ENCODE peak calls at places on chromosomes 11 and 22, in eight cellular contexts. D is GM23248, F is OCI-LY7, X is IMR-90, Y is hepatocyte, P is PC-3, J is fibroblast of lung, H is GM23338. E is an unnamed sample. For H4K20me1, the result is how much of the 10 kb centered on the place peaks cover.

GRCh38 chr11:130208241-130209127 is 48.9 kb downstream of the ST14 start:
- DNase-seq in D (no peak), F (no peak), X (no peak), Y (no peak), P (no peak), J (no peak), H (no peak), E (no peak)

GRCh38 chr11:32884770-32885384 is 7.7 kb upstream of the QSER1 start:
- DNase-seq in D (peak), F (peak), X (no peak), Y (peak), P (peak), J (peak), H (peak), E (peak)

GRCh38 chr11:66347425-66348276 is at the start of gene B4GAT1:
- DNase-seq in D (peak), F (peak), X (peak), Y (peak), P (peak), J (peak), H (peak), E (peak)

GRCh38 chr22:50581031-50581949 is 1.4 kb downstream of the CHKB start:
- DNase-seq in D (peak), F (no peak), X (no peak), Y (no peak), P (no peak), J (no peak), H (no peak), E (no peak)

GRCh38 chr11:57150454-57150917 is 31.3 kb upstream of the LRRC55 start:
- DNase-seq in D (peak), F (no peak), X (peak), Y (peak), P (no peak), J (peak), H (no peak), E (no peak)

GRCh38 chr11:104051806-104052205 is 15.4 kb downstream of the DDI1 start:
- DNase-seq in D (peak), F (no peak), X (peak), Y (no peak), P (no peak), J (peak), H (no peak), E (no peak)

GRCh38 chr22:48228468-48228867 is 1466.0 kb downstream of the TBC1D22A start:
- DNase-seq in D (no peak), F (no peak), X (no peak), Y (no peak), P (no peak), J (no peak), H (no peak), E (no peak)

GRCh38 chr11:65565624-65566453 is 4.4 kb upstream of the ZNRD2 start:
- DNase-seq in D (peak), F (no peak), X (peak), Y (no peak), P (peak), J (no peak), H (no peak), E (no peak)

GRCh38 chr22:22033803-22034468 is 51.3 kb upstream of the TOP3B start:
- DNase-seq in D (no peak), F (no peak), X (no peak), Y (no peak), P (no peak), J (no peak), H (no peak), E (no peak)

GRCh38 chr22:22035771-22036314 is 53.3 kb upstream of the TOP3B start:
- DNase-seq in D (no peak), F (no peak), X (no peak), Y (no peak), P (no peak), J (no peak), H (no peak), E (no peak)

GRCh38 chr22:22035203-22035602 is 52.6 kb upstream of the TOP3B start:
- DNase-seq in D (no peak), F (no peak), X (no peak), Y (no peak), P (no peak), J (no peak), H (no peak), E (no peak)

GRCh38 chr22:22032906-22033802 is 50.6 kb upstream of the TOP3B start:
- DNase-seq in D (no peak), F (no peak), X (no peak), Y (no peak), P (no peak), J (no peak), H (no peak), E (no peak)

GRCh38 chr22:22034469-22035132 is 52.0 kb upstream of the TOP3B start:
- DNase-seq in D (no peak), F (no peak), X (no peak), Y (no peak), P (no peak), J (no peak), H (no peak), E (no peak)
- H4K20me1 ChIP-seq in D (under half), F (under half), X (under half), Y (under half), P (under half), J (under half), H (under half), E (under half)

GRCh38 chr11:68525930-68526329 is 65.4 kb downstream of the PPP6R3 start:
- DNase-seq in D (no peak), F (no peak), X (peak), Y (no peak), P (peak), J (no peak), H (no peak), E (no peak)

GRCh38 chr11:68528630-68529029 is 68.1 kb downstream of the PPP6R3 start:
- DNase-seq in D (no peak), F (peak), X (no peak), Y (peak), P (no peak), J (no peak), H (no peak), E (no peak)

GRCh38 chr11:68525320-68525719 is 64.8 kb downstream of the PPP6R3 start:
- DNase-seq in D (no peak), F (no peak), X (no peak), Y (no peak), P (no peak), J (no peak), H (no peak), E (no peak)

GRCh38 chr11:68524681-68525080 is 64.1 kb downstream of the PPP6R3 start:
- DNase-seq in D (no peak), F (no peak), X (no peak), Y (no peak), P (no peak), J (no peak), H (no peak), E (no peak)

GRCh38 chr11:68527585-68527984 is 67.0 kb downstream of the PPP6R3 start:
- DNase-seq in D (no peak), F (no peak), X (no peak), Y (no peak), P (no peak), J (no peak), H (no peak), E (no peak)
- H4K20me1 ChIP-seq in D (under half), F (under half), X (half or more), Y (under half), P (under half), J (under half), H (under half), E (under half)

GRCh38 chr11:26344647-26345046 is 12.7 kb downstream of the ANO3 start:
- DNase-seq in D (peak), F (no peak), X (no peak), Y (no peak), P (no peak), J (peak), H (no peak), E (no peak)
- H4K20me1 ChIP-seq in D (under half), F (under half), X (under half), Y (under half), P (under half), J (under half), H (under half), E (under half)

GRCh38 chr22:27874185-27874584 is 44.9 kb downstream of the PITPNB start:
- DNase-seq in D (no peak), F (no peak), X (no peak), Y (no peak), P (no peak), J (no peak), H (no peak), E (no peak)

GRCh38 chr22:27871306-27872014 is 47.6 kb downstream of the PITPNB start:
- DNase-seq in D (no peak), F (no peak), X (no peak), Y (no peak), P (no peak), J (no peak), H (no peak), E (no peak)

GRCh38 chr22:27870234-27871191 is 48.5 kb downstream of the PITPNB start:
- DNase-seq in D (no peak), F (no peak), X (no peak), Y (peak), P (no peak), J (no peak), H (no peak), E (no peak)

GRCh38 chr22:27873476-27873875 is 45.6 kb downstream of the PITPNB start:
- DNase-seq in D (no peak), F (no peak), X (no peak), Y (no peak), P (no peak), J (no peak), H (no peak), E (no peak)

DNA sequence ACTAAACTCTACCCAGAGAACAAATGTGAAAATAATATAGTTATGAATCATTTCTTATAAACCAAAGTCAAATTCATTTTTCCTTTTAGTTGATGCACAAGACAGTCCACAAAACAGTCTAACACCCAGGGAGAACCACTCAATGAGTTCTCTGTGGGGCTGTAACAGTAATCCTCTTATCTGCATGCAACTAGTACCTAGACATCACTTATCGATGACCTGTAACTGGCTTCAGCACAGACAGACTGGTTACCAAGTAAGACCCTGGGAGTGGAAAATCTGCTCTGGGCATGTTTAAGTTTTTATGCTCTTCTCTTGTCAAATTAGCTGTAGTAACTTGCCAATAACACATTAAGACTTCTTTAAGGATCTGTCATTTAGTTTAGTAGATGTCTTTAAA is 46.6 kb downstream of the PITPNB start:
- DNase-seq in D (no peak), F (no peak), X (no peak), Y (no peak), P (no peak), J (no peak), H (no peak), E (no peak)
- H4K20me1 ChIP-seq in D (under half), F (under half), X (under half), Y (under half), P (under half), J (under half), H (under half), E (under half)

DNA sequence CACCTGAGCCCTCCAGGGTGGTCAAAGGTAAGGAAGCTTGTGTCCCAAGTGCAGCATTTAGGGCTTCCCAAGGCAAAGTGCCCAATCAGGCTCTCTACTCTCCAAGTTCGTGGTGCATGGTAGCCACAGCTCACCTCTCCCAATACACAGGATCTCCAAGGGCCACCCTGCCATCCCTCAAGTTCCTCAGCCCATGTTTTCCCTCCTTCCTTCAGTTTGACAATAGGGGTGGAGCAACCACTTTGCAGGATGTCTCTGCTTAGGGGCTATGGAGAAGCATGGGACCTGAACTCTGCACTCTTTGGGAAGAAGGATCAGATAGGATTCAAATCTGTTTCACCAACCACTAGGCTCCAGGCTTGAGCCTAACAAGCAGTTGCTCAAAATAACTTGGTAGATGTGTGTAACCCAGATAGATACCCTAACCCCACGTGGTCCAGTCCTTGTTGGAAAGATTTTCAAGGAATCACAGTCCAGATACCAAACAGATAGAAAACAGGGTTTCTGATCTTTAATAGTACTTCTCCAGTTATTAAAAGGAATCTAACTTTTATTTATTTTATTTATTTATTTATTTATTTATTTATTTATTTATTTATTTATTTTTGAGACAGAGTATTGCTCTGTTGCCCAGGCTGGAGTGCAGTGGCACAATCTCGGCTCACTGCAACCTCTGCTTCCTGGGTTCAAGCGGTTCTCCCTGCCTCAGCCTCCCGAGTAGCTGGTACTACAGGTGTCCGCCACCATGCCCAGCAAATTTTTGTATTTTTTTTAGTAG is 248.1 kb downstream of the CTTN start:
- DNase-seq in D (no peak), F (no peak), X (no peak), Y (no peak), P (no peak), J (no peak), H (no peak), E (no peak)
- H4K20me1 ChIP-seq in D (under half), F (under half), X (under half), Y (under half), P (under half), J (under half), H (under half), E (under half)

GRCh38 chr11:74780277-74780870 is 31.7 kb downstream of the RNF169 start:
- DNase-seq in D (peak), F (no peak), X (peak), Y (no peak), P (no peak), J (no peak), H (no peak), E (no peak)
- H4K20me1 ChIP-seq in D (under half), F (under half), X (half or more), Y (half or more), P (under half), J (under half), H (under half), E (under half)

DNA sequence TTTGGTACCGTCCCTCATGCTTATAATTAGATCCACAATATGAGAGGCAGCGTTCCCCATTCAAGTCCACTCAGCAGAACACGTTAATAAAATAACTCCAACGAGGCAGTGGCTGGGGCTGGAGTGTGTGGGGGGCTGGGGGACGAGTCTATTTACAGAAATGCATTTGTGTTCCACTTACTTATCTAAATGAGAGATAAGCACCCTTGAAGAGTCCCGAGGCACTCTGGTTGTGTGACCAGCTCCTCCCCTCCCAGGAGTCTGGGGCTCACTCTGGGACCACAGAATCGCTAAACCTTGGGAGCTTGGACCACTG is 14.6 kb downstream of the PHF21B start:
- DNase-seq in D (no peak), F (no peak), X (no peak), Y (no peak), P (no peak), J (no peak), H (no peak), E (no peak)
- H4K20me1 ChIP-seq in D (under half), F (under half), X (under half), Y (under half), P (under half), J (under half), H (half or more), E (under half)

GRCh38 chr11:79087238-79087956 is 353.4 kb downstream of the TENM4 start:
- DNase-seq in D (peak), F (no peak), X (peak), Y (peak), P (peak), J (peak), H (peak), E (no peak)
- H4K20me1 ChIP-seq in D (under half), F (under half), X (under half), Y (under half), P (under half), J (under half), H (under half), E (under half)

DNA sequence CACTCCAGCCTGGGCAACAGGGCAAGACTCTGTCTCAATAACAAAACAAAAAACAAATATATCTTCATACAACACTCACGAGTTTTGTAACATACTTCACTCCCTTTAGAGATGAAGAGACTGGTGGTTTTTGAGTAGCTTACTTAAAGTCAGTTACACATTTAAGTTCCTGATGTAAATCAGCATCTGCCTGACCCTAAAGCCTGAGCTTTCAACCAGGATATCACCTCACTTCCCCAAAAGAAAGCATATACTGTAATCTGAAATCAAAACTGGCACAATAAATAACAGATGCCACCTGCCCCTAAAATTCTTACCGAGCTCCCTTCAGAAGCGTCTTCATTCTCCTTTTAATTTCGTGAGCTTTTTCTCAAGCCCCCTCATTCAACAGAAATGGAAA is 31.5 kb downstream of the LARGE1 start:
- DNase-seq in D (no peak), F (peak), X (no peak), Y (no peak), P (no peak), J (no peak), H (no peak), E (no peak)
- H4K20me1 ChIP-seq in D (under half), F (under half), X (under half), Y (under half), P (under half), J (under half), H (half or more), E (under half)

E was measured in MM.1S.